ENCODE peak calls at places on chromosomes 11 and 22, in seven cellular contexts. M is renal cortical epithelial cell; K is fibroblast of the conjunctiva; U is T follicular helper cell; G is activated CD4-positive, alpha-beta T cell treated with anti-CD3 and anti-CD28 coated beads for 36 hours; X is stimulated activated CD4-positive, alpha-beta T cell treated with anti-CD3 and anti-CD28 coated beads, Interleukin-1b, Interleukin-23, amount 100 ng/mL, for 1 hour; N is AML-193. R is an unnamed sample.

GRCh38 chr11:120185678-120186407 is 25.0 kb upstream of the OAF start:
- DNase-seq in N (no peak), U (no peak), M (no peak), X (no peak), G (no peak), K (no peak), R (no peak)

GRCh38 chr22:24402460-24403192 is 24.8 kb upstream of the ADORA2A start:
- DNase-seq in U (no peak), X (no peak), K (peak), M (peak), G (peak), N (peak), R (peak)

GRCh38 chr22:33302049-33302545 is 243.9 kb upstream of the SYN3 start:
- DNase-seq in M (peak), X (no peak), K (peak), N (peak), G (peak), U (peak), R (peak)

GRCh38 chr22:25716637-25717036 is 25.4 kb upstream of the MYO18B start:
- DNase-seq in G (no peak), K (no peak), U (no peak), X (no peak), N (no peak), M (no peak), R (no peak)

GRCh38 chr22:45349916-45350315 is 40.2 kb downstream of the FAM118A start:
- DNase-seq in N (no peak), M (no peak), U (no peak), G (no peak), X (no peak), K (no peak), R (no peak)

GRCh38 chr11:114317738-114318137 is 21.5 kb downstream of the NNMT start:
- DNase-seq in X (no peak), K (peak), U (no peak), M (peak), N (no peak), G (peak), R (peak)

GRCh38 chr11:16815047-16815767 is 76.8 kb downstream of the C11orf58 start:
- DNase-seq in G (no peak), N (peak), K (no peak), X (no peak), M (no peak), U (no peak), R (peak)

GRCh38 chr11:22244986-22245592 is 52.2 kb downstream of the ANO5 start:
- DNase-seq in U (peak), G (peak), K (peak), X (no peak), N (peak), M (peak), R (peak)

GRCh38 chr11:34140149-34140548 is 34.7 kb downstream of the NAT10 start:
- DNase-seq in K (no peak), U (no peak), M (no peak), X (no peak), G (no peak), N (no peak), R (no peak)

GRCh38 chr11:102924851-102925380 is 30.6 kb downstream of the MMP13 start:
- DNase-seq in U (no peak), M (peak), X (no peak), K (no peak), N (peak), G (no peak), R (no peak)

GRCh38 chr11:62360685-62361084 is 23.4 kb downstream of the ASRGL1 start:
- DNase-seq in U (no peak), X (no peak), N (no peak), K (no peak), M (no peak), G (no peak), R (no peak)

GRCh38 chr11:65645710-65646109 is 7.8 kb downstream of the SIPA1 start:
- DNase-seq in N (no peak), M (peak), K (no peak), G (no peak), X (no peak), U (no peak), R (no peak)

GRCh38 chr11:134145715-134146114 is 76.8 kb downstream of the JAM3 start:
- DNase-seq in X (no peak), G (no peak), N (no peak), M (no peak), U (no peak), K (no peak), R (no peak)

GRCh38 chr11:104092744-104093143 is 56.3 kb downstream of the DDI1 start:
- DNase-seq in N (no peak), G (no peak), K (no peak), U (no peak), X (no peak), M (no peak), R (no peak)

GRCh38 chr11:88103337-88104206 is 71.7 kb downstream of the RAB38 start:
- DNase-seq in M (peak), K (peak), X (no peak), N (peak), U (peak), G (peak), R (no peak)

GRCh38 chr11:73213196-73214143 is 4.6 kb upstream of the P2RY2 start:
- DNase-seq in K (no peak), G (no peak), M (no peak), U (no peak), N (no peak), X (no peak), R (no peak)

GRCh38 chr22:37032535-37033460 is 13.3 kb downstream of the MPST start:
- DNase-seq in M (peak), G (no peak), X (no peak), K (peak), U (no peak), N (peak), R (no peak)

GRCh38 chr11:75490221-75491181 is 35.2 kb downstream of the GDPD5 start:
- DNase-seq in M (peak), G (no peak), X (no peak), K (no peak), U (no peak), N (no peak), R (no peak)

GRCh38 chr22:23841292-23841691 is 2.5 kb upstream of the DERL3 start:
- DNase-seq in U (no peak), M (no peak), K (no peak), N (no peak), X (no peak), G (no peak), R (no peak)

GRCh38 chr11:77467233-77467632 is 6.7 kb downstream of the PAK1 start:
- DNase-seq in X (no peak), N (no peak), G (no peak), K (no peak), U (no peak), M (no peak), R (no peak)

GRCh38 chr11:64378335-64378884 is 19.4 kb downstream of the RPS6KA4 start:
- DNase-seq in N (no peak), M (no peak), U (no peak), K (no peak), X (no peak), G (no peak), R (peak)

GRCh38 chr11:8258771-8259170 is 4.9 kb downstream of the LMO1 start:
- DNase-seq in M (peak), U (no peak), K (no peak), G (no peak), X (no peak), N (peak), R (peak)

GRCh38 chr22:19090183-19090582 is 32.0 kb downstream of the DGCR2 start:
- DNase-seq in K (no peak), X (no peak), U (no peak), M (no peak), G (no peak), N (no peak), R (no peak)

GRCh38 chr11:60913793-60914619 is at the start of gene TMEM109:
- DNase-seq in M (peak), G (peak), U (peak), K (peak), X (peak), N (peak), R (peak)

GRCh38 chr11:104623518-104623917 is 274.7 kb downstream of the CASP12 start:
- DNase-seq in M (peak), K (peak), G (no peak), U (no peak), N (no peak), X (no peak), R (no peak)

GRCh38 chr11:72236774-72237111 is 7.2 kb downstream of the PHOX2A start:
- DNase-seq in U (no peak), K (no peak), N (no peak), X (no peak), G (no peak), M (no peak), R (no peak)

GRCh38 chr22:22755778-22756100 is 111.3 kb downstream of the GGTLC2 start:
- DNase-seq in X (no peak), U (no peak), M (no peak), N (no peak), K (no peak), G (no peak), R (no peak)

GRCh38 chr11:57601297-57601696 is 3.8 kb downstream of the SERPING1 start:
- DNase-seq in M (no peak), N (no peak), K (no peak), X (no peak), G (no peak), U (no peak), R (no peak)

GRCh38 chr11:95231126-95231880 is at the start of gene SESN3:
- DNase-seq in N (peak), U (peak), M (peak), G (peak), X (peak), K (peak), R (peak)

GRCh38 chr11:64801591-64802369 is 1.2 kb downstream of the MAP4K2 start:
- DNase-seq in X (no peak), M (no peak), K (no peak), U (no peak), N (no peak), G (no peak), R (no peak)

GRCh38 chr11:27184458-27185312 is 144.1 kb downstream of the BBOX1 start:
- DNase-seq in U (no peak), K (no peak), M (no peak), X (no peak), G (no peak), N (no peak), R (no peak)

GRCh38 chr22:50420581-50420980 is 54.3 kb downstream of the SBF1 start:
- DNase-seq in G (no peak), X (no peak), K (no peak), N (no peak), M (no peak), U (no peak), R (no peak)

R was measured in stromal cell of bone marrow.